ENCODE peak calls at places on chromosomes 3 and 15, in eight cellular contexts. One of them, this sample, is unnamed.

GRCh38 chr3:126524429-126524988 is 554 bp downstream of the CHST13 start:
- DNase-seq in stimulated activated CD8-positive, alpha-beta memory T cell treated with anti-CD3 and anti-CD28 coated beads, Interleukin-4, amount 100 ng/mL, for 4 hours: no peak
- DNase-seq in AG09319: no peak
- DNase-seq in GM23338: no peak
- DNase-seq in activated gamma-delta T cell treated with Interleukin-2 at 50 U/mL for 16 hours: no peak
- DNase-seq in IMR-90: no peak
- DNase-seq in fibroblast of the aortic adventitia: no peak
- DNase-seq in effector memory CD4-positive, alpha-beta T cell: no peak
- DNase-seq in this sample: no peak

GRCh38 chr15:77622212-77622941 is 10.3 kb downstream of the LINGO1 start:
- DNase-seq in stimulated activated CD8-positive, alpha-beta memory T cell treated with anti-CD3 and anti-CD28 coated beads, Interleukin-4, amount 100 ng/mL, for 4 hours: no peak
- DNase-seq in AG09319: no peak
- DNase-seq in GM23338: peak
- DNase-seq in activated gamma-delta T cell treated with Interleukin-2 at 50 U/mL for 16 hours: no peak
- DNase-seq in IMR-90: no peak
- DNase-seq in fibroblast of the aortic adventitia: no peak
- DNase-seq in effector memory CD4-positive, alpha-beta T cell: no peak
- DNase-seq in this sample: no peak

GRCh38 chr3:169362261-169362660 is 301.3 kb downstream of the MECOM start:
- DNase-seq in stimulated activated CD8-positive, alpha-beta memory T cell treated with anti-CD3 and anti-CD28 coated beads, Interleukin-4, amount 100 ng/mL, for 4 hours: no peak
- DNase-seq in AG09319: no peak
- DNase-seq in GM23338: no peak
- DNase-seq in activated gamma-delta T cell treated with Interleukin-2 at 50 U/mL for 16 hours: no peak
- DNase-seq in IMR-90: peak
- DNase-seq in fibroblast of the aortic adventitia: peak
- DNase-seq in effector memory CD4-positive, alpha-beta T cell: no peak
- DNase-seq in this sample: no peak

GRCh38 chr3:39142067-39142466 is 11.3 kb downstream of the CSRNP1 start:
- DNase-seq in stimulated activated CD8-positive, alpha-beta memory T cell treated with anti-CD3 and anti-CD28 coated beads, Interleukin-4, amount 100 ng/mL, for 4 hours: no peak
- DNase-seq in AG09319: no peak
- DNase-seq in GM23338: no peak
- DNase-seq in activated gamma-delta T cell treated with Interleukin-2 at 50 U/mL for 16 hours: no peak
- DNase-seq in IMR-90: no peak
- DNase-seq in fibroblast of the aortic adventitia: no peak
- DNase-seq in effector memory CD4-positive, alpha-beta T cell: no peak
- DNase-seq in this sample: no peak

GRCh38 chr3:195906865-195907729 is 1.3 kb downstream of the TNK2 start:
- DNase-seq in stimulated activated CD8-positive, alpha-beta memory T cell treated with anti-CD3 and anti-CD28 coated beads, Interleukin-4, amount 100 ng/mL, for 4 hours: peak
- DNase-seq in AG09319: no peak
- DNase-seq in GM23338: peak
- DNase-seq in activated gamma-delta T cell treated with Interleukin-2 at 50 U/mL for 16 hours: peak
- DNase-seq in IMR-90: peak
- DNase-seq in fibroblast of the aortic adventitia: no peak
- DNase-seq in effector memory CD4-positive, alpha-beta T cell: peak
- DNase-seq in this sample: no peak

GRCh38 chr3:118501152-118501551 is 533.5 kb downstream of the IGSF11 start:
- DNase-seq in stimulated activated CD8-positive, alpha-beta memory T cell treated with anti-CD3 and anti-CD28 coated beads, Interleukin-4, amount 100 ng/mL, for 4 hours: no peak
- DNase-seq in AG09319: no peak
- DNase-seq in GM23338: peak
- DNase-seq in activated gamma-delta T cell treated with Interleukin-2 at 50 U/mL for 16 hours: no peak
- DNase-seq in IMR-90: no peak
- DNase-seq in fibroblast of the aortic adventitia: no peak
- DNase-seq in effector memory CD4-positive, alpha-beta T cell: no peak
- DNase-seq in this sample: no peak

GRCh38 chr15:77535845-77536244 is 96.9 kb downstream of the LINGO1 start:
- DNase-seq in stimulated activated CD8-positive, alpha-beta memory T cell treated with anti-CD3 and anti-CD28 coated beads, Interleukin-4, amount 100 ng/mL, for 4 hours: no peak
- DNase-seq in AG09319: no peak
- DNase-seq in GM23338: peak
- DNase-seq in activated gamma-delta T cell treated with Interleukin-2 at 50 U/mL for 16 hours: no peak
- DNase-seq in IMR-90: no peak
- DNase-seq in fibroblast of the aortic adventitia: no peak
- DNase-seq in effector memory CD4-positive, alpha-beta T cell: no peak
- DNase-seq in this sample: no peak

GRCh38 chr3:194268659-194269487 is 82.3 kb downstream of the CPN2 start:
- DNase-seq in stimulated activated CD8-positive, alpha-beta memory T cell treated with anti-CD3 and anti-CD28 coated beads, Interleukin-4, amount 100 ng/mL, for 4 hours: no peak
- DNase-seq in AG09319: no peak
- DNase-seq in GM23338: no peak
- DNase-seq in activated gamma-delta T cell treated with Interleukin-2 at 50 U/mL for 16 hours: no peak
- DNase-seq in IMR-90: no peak
- DNase-seq in fibroblast of the aortic adventitia: no peak
- DNase-seq in effector memory CD4-positive, alpha-beta T cell: no peak
- DNase-seq in this sample: no peak

GRCh38 chr3:117600666-117601065 is 891.1 kb downstream of the TUSC7 start:
- DNase-seq in stimulated activated CD8-positive, alpha-beta memory T cell treated with anti-CD3 and anti-CD28 coated beads, Interleukin-4, amount 100 ng/mL, for 4 hours: no peak
- DNase-seq in AG09319: no peak
- DNase-seq in GM23338: no peak
- DNase-seq in activated gamma-delta T cell treated with Interleukin-2 at 50 U/mL for 16 hours: no peak
- DNase-seq in IMR-90: peak
- DNase-seq in fibroblast of the aortic adventitia: no peak
- DNase-seq in effector memory CD4-positive, alpha-beta T cell: no peak
- DNase-seq in this sample: no peak

GRCh38 chr3:23633261-23633960 is 172.3 kb upstream of the UBE2E1 start:
- DNase-seq in stimulated activated CD8-positive, alpha-beta memory T cell treated with anti-CD3 and anti-CD28 coated beads, Interleukin-4, amount 100 ng/mL, for 4 hours: no peak
- DNase-seq in AG09319: no peak
- DNase-seq in GM23338: no peak
- DNase-seq in activated gamma-delta T cell treated with Interleukin-2 at 50 U/mL for 16 hours: no peak
- DNase-seq in IMR-90: no peak
- DNase-seq in fibroblast of the aortic adventitia: no peak
- DNase-seq in effector memory CD4-positive, alpha-beta T cell: no peak
- DNase-seq in this sample: no peak

This sample was measured in GM03348.